ENCODE peak calls at places on chromosome 11, in four cellular contexts. N is AG04449, S is iPS DF 6.9, W is cardiac muscle cell. A is an unnamed sample.

GRCh38 chr11:27209562-27210005 is 153.4 kb downstream of the CCDC34 start:
- DNase-seq in N (peak; percentile 78), S (no peak), W (peak; percentile 55), A (no peak)

GRCh38 chr11:45444796-45445195 is 158.7 kb upstream of the SYT13 start:
- DNase-seq in N (no peak), S (no peak), W (no peak), A (no peak)

GRCh38 chr11:76604652-76605241 is 65.8 kb downstream of the LRRC32 start:
- DNase-seq in N (no peak), S (no peak), W (no peak), A (no peak)

GRCh38 chr11:119461250-119461963 is 38.4 kb upstream of the THY1 start:
- DNase-seq in N (no peak), S (no peak), W (no peak), A (no peak)

GRCh38 chr11:10930224-10930960 is 72.5 kb upstream of the ZBED5 start:
- DNase-seq in N (no peak), S (no peak), W (no peak), A (peak; percentile 40)

GRCh38 chr11:86706341-86707131 is 34.1 kb upstream of the ME3 start:
- DNase-seq in N (no peak), S (no peak), W (no peak), A (no peak)

GRCh38 chr11:3201112-3201581 is 17.5 kb downstream of the MRGPRG start:
- DNase-seq in N (no peak), S (no peak), W (no peak), A (no peak)

GRCh38 chr11:116276051-116277044 is 496.4 kb downstream of the BUD13 start:
- DNase-seq in N (no peak), S (peak; percentile 75), W (peak; percentile 84), A (peak; percentile 86)

GRCh38 chr11:115368616-115369015 is 135.6 kb downstream of the CADM1 start:
- DNase-seq in N (no peak), S (no peak), W (no peak), A (no peak)

GRCh38 chr11:10807629-10808552 is 835 bp downstream of the EIF4G2 start:
- DNase-seq in N (no peak), S (no peak), W (peak; percentile 52), A (peak; percentile 37)

GRCh38 chr11:17406082-17406817 is 17.8 kb upstream of the KCNJ11 start:
- DNase-seq in N (no peak), S (no peak), W (no peak), A (no peak)

GRCh38 chr11:16097543-16097942 is 258.8 kb downstream of the SOX6 start:
- DNase-seq in N (no peak), S (no peak), W (no peak), A (peak; percentile 15)

GRCh38 chr11:114168086-114168448 is 108.6 kb downstream of the ZBTB16 start:
- DNase-seq in N (no peak), S (no peak), W (no peak), A (no peak)

GRCh38 chr11:12508151-12508740 is 130.9 kb downstream of the PARVA start:
- DNase-seq in N (no peak), S (no peak), W (no peak), A (no peak)

GRCh38 chr11:8333431-8334401 is 70.0 kb upstream of the LMO1 start:
- DNase-seq in N (no peak), S (no peak), W (no peak), A (peak; percentile 77)

GRCh38 chr11:72720047-72720446 is 32.2 kb downstream of the ARAP1 start:
- DNase-seq in N (no peak), S (no peak), W (no peak), A (no peak)

GRCh38 chr11:35304900-35305299 is 114.5 kb downstream of the SLC1A2 start:
- DNase-seq in N (no peak), S (no peak), W (no peak), A (no peak)

GRCh38 chr11:35303596-35304392 is 115.6 kb downstream of the SLC1A2 start:
- DNase-seq in N (no peak), S (no peak), W (no peak), A (no peak)

GRCh38 chr11:35304393-35304790 is 115.0 kb downstream of the SLC1A2 start:
- DNase-seq in N (no peak), S (no peak), W (no peak), A (no peak)

GRCh38 chr11:35307221-35307621 is 112.1 kb downstream of the SLC1A2 start:
- DNase-seq in N (no peak), S (no peak), W (no peak), A (no peak)

DNA sequence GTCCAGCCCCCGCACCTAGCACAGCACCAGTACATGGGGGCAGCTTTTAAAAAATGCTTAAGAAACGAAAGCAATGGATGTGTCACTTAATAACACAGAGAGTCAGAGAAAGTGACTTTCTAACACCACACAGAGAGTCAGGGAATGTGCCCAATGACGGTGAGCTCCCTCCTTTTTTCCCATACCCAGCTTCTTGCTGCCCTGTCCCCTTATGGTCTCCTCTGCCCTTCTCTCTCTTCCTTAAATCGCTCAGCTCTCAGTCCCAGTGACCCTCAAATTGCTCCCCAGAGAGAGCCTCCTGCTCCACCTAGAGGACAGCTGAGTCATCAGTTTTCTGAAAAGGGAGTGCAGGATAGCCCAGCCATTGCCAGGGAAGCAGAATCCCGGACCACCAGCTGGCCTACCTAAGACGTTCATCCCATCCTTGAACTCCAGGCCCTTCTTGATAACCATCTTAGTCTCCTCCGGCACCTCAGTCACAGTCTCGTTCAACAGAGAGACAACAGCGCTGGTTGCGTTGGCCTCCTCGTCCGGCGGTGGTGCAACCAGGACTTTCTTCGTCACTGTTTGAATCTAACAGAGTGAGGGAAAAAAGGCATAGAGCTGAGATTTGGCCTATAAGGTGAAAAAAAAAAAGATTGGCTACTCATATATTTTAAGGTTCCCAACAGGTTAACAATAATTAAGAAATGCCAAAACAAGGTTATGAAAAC is 113.5 kb downstream of the SLC1A2 start:
- DNase-seq in N (no peak), S (peak; percentile 43), W (peak; percentile 79), A (peak; percentile 40)
- H3K4me3 ChIP-seq in N (no peak overlapping the region), S (no peak overlapping the region), W (no peak overlapping the region), A (no peak overlapping the region)

GRCh38 chr11:66567787-66568123 is 651 bp downstream of the CTSF start:
- DNase-seq in N (no peak), S (no peak), W (no peak), A (no peak)
- H3K4me3 ChIP-seq in N (peak overlapping the region; percentile 57), S (no peak overlapping the region), W (no peak overlapping the region), A (peak overlapping the region; percentile 23)

GRCh38 chr11:120594746-120595145 is 83.2 kb downstream of the GRIK4 start:
- DNase-seq in N (no peak), S (no peak), W (no peak), A (no peak)

GRCh38 chr11:120598517-120599209 is 87.1 kb downstream of the GRIK4 start:
- DNase-seq in N (no peak), S (no peak), W (no peak), A (no peak)

GRCh38 chr11:120601566-120601965 is 90.0 kb downstream of the GRIK4 start:
- DNase-seq in N (no peak), S (no peak), W (no peak), A (no peak)

GRCh38 chr11:120599816-120600420 is 88.4 kb downstream of the GRIK4 start:
- DNase-seq in N (no peak), S (no peak), W (no peak), A (no peak)

GRCh38 chr11:120597250-120597649 is 85.7 kb downstream of the GRIK4 start:
- DNase-seq in N (no peak), S (no peak), W (no peak), A (no peak)
- H3K4me3 ChIP-seq in N (no peak overlapping the region), S (no peak overlapping the region), W (no peak overlapping the region), A (no peak overlapping the region)

GRCh38 chr11:124839051-124839971 is 25.9 kb upstream of the ROBO3 start:
- DNase-seq in N (no peak), S (no peak), W (peak; percentile 36), A (peak; percentile 54)
- H3K4me3 ChIP-seq in N (peak overlapping the region; percentile 27), S (peak overlapping the region; percentile 18), W (peak overlapping the region; percentile 41), A (peak overlapping the region; percentile 22)

DNA sequence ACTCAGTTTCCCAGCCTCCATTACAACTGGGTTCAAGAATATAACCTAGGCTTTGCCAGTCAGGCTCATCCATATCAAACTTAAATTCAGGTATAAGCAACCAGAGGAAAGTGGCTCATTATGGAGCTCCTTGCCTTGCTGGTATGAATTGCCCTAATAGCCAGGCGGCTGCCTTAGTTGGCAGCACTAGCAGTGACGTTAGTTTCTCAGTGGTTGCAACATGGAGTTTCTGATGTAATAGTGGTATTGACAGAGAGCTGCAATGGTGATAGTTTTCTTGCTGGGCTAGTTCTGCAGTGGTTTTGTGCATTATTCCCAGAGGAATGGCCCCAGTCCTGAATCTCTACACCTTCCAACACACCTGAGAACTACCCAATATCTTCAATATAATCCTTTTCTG is 3.8 kb upstream of the TMEM123 start:
- DNase-seq in N (no peak), S (no peak), W (no peak), A (no peak)
- H3K4me3 ChIP-seq in N (no peak overlapping the region), S (no peak overlapping the region), W (no peak overlapping the region), A (no peak overlapping the region)

DNA sequence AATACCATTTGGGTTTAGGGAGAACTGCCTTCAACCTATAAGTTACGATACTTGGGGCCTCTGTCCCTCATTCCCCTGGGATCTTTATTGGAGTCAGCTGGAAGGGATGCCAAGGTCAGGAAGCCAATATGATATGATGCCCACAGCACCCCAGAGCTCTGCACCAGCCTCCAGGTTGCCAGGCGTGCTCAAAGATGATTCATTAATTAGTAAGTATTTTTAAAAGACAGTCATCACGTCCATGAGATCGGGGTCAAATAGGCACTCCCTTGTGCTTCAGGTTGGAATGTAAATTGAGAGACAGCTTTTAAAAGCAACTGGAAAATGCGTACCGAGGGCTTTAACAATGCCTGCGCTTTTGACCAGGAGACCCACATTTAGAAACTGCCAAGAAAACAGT is 57.0 kb upstream of the CD5 start:
- DNase-seq in N (no peak), S (no peak), W (no peak), A (no peak)
- H3K4me3 ChIP-seq in N (no peak overlapping the region), S (no peak overlapping the region), W (no peak overlapping the region), A (no peak overlapping the region)

DNA sequence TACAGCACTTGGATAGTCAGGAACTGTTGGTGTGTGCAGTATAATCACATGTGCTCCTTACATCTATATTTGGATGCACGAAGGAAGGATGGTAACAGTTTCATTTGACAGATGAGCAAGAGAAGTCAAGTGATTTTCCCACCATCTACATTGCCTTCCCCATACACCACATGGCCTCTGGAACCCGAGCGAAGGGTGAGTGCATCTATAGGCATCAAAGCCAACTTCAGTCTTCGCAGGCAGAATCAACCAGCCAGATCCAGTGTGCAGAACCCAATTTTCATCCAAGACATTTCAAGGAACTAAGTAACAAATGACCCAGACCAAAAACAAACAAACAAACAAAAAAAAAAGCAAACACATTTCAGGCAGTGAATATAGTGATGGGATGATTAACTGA is 85.1 kb upstream of the BLID start:
- DNase-seq in N (no peak), S (no peak), W (no peak), A (no peak)
- H3K4me3 ChIP-seq in N (peak overlapping the region; percentile 51), S (no peak overlapping the region), W (no peak overlapping the region), A (no peak overlapping the region)

GRCh38 chr11:65316311-65316978 is 1.8 kb downstream of the CDC42EP2 start:
- DNase-seq in N (peak; percentile 86), S (no peak), W (no peak), A (no peak)
- H3K4me3 ChIP-seq in N (peak overlapping the region; percentile 87), S (no peak overlapping the region), W (no peak overlapping the region), A (peak overlapping the region; percentile 92)

GRCh38 chr11:1206391-1207271 is 16.2 kb upstream of the MUC5B start:
- DNase-seq in N (no peak), S (no peak), W (no peak), A (no peak)
- H3K4me3 ChIP-seq in N (no peak overlapping the region), S (no peak overlapping the region), W (no peak overlapping the region), A (no peak overlapping the region)

A was measured in HAP-1.